ENCODE peak calls at places on chromosomes 5 and 9, in eight cellular contexts. B is NCI-H1694 treated with DMSO at 0.1 percent for 48 hours, P is NCI-H1930, E is NCI-H2171 treated with DMSO at 0.1 percent for 48 hours, L is AG04450, Q is chondrocyte, D is left colon, T is glomerular endothelial cell. O is an unnamed sample.
A peak's percentile ranks its signal among the peaks of the same experiment; 100 is the strongest.

GRCh38 chr5:155480731-155481131 is 467.2 kb downstream of the KIF4B start:
- DNase-seq in Q (no peak), E (no peak), T (no peak), P (no peak), D (no peak), B (no peak), L (no peak), O (no peak)

GRCh38 chr5:74575741-74576538 is 64.6 kb downstream of the ENC1 start:
- DNase-seq in L (no peak), E (no peak), Q (no peak), T (no peak), B (no peak), D (no peak), P (no peak), O (no peak)

GRCh38 chr9:116860509-116861120 is 173.5 kb downstream of the TRIM32 start:
- DNase-seq in Q (no peak), D (peak; percentile 33), B (peak; percentile 11), P (peak; percentile 40), T (no peak), E (peak; percentile 51), L (peak; percentile 29), O (peak; percentile 2)

GRCh38 chr5:124071039-124071438 is 559.1 kb downstream of the CSNK1G3 start:
- DNase-seq in D (no peak), L (no peak), Q (no peak), B (no peak), E (peak; percentile 8), P (no peak), T (no peak), O (no peak)

GRCh38 chr5:143168171-143168681 is 235.3 kb downstream of the NR3C1 start:
- DNase-seq in L (no peak), T (no peak), D (no peak), E (peak; percentile 81), B (peak; percentile 56), P (no peak), Q (no peak), O (no peak)

GRCh38 chr9:115590016-115590415 is 472.1 kb upstream of the TNC start:
- DNase-seq in E (no peak), T (no peak), P (no peak), Q (no peak), D (no peak), B (no peak), L (peak; percentile 88), O (no peak)

GRCh38 chr5:64944868-64945267 is 176.1 kb downstream of the CWC27 start:
- DNase-seq in D (no peak), B (no peak), E (no peak), T (no peak), L (no peak), P (no peak), Q (no peak), O (no peak)

GRCh38 chr5:35659556-35659955 is 41.9 kb downstream of the SPEF2 start:
- DNase-seq in D (no peak), T (no peak), B (no peak), L (no peak), P (no peak), E (no peak), Q (no peak), O (no peak)

GRCh38 chr9:92737611-92738299 is 26.9 kb downstream of the BICD2 start:
- DNase-seq in L (no peak), B (no peak), Q (peak; percentile 87), T (no peak), D (no peak), P (no peak), E (no peak), O (no peak)

GRCh38 chr5:147504001-147504400 is 5.9 kb downstream of the DPYSL3 start:
- DNase-seq in L (no peak), Q (no peak), E (peak; percentile 8), D (no peak), T (no peak), B (no peak), P (no peak), O (no peak)

GRCh38 chr5:149745-150450 is 41.4 kb upstream of the LRRC14B start:
- DNase-seq in L (no peak), T (peak; percentile 42), B (peak; percentile 85), P (no peak), Q (no peak), E (no peak), D (no peak), O (no peak)

GRCh38 chr5:140220032-140220697 is 45.2 kb downstream of the CYSTM1 start:
- DNase-seq in E (no peak), L (no peak), B (no peak), P (no peak), D (no peak), T (no peak), Q (no peak), O (no peak)

GRCh38 chr9:135032868-135033460 is 54.5 kb upstream of the OLFM1 start:
- DNase-seq in Q (peak; percentile 78), B (no peak), L (no peak), P (no peak), E (no peak), T (no peak), D (no peak), O (no peak)

GRCh38 chr9:89404074-89404473 is 85.8 kb downstream of the SECISBP2 start:
- DNase-seq in Q (no peak), P (no peak), T (no peak), L (no peak), E (no peak), B (no peak), D (no peak), O (no peak)

GRCh38 chr5:133025804-133026663 is at the start of gene ZCCHC10:
- DNase-seq in B (peak; percentile 83), E (peak; percentile 81), Q (peak; percentile 96), L (peak; percentile 79), D (peak; percentile 93), T (peak; percentile 47), P (peak; percentile 88), O (peak; percentile 83)

GRCh38 chr5:6750142-6750840 is 37.1 kb downstream of the TENT4A start:
- DNase-seq in D (no peak), B (no peak), L (no peak), E (no peak), P (no peak), Q (no peak), T (no peak), O (no peak)

GRCh38 chr5:103582364-103582763 is 19.8 kb upstream of the NUDT12 start:
- DNase-seq in Q (no peak), L (peak; percentile 6), B (peak; percentile 41), T (peak; percentile 18), P (peak; percentile 8), E (peak; percentile 13), D (peak; percentile 30), O (no peak)

GRCh38 chr9:136127313-136127712 is 8.6 kb upstream of the TMEM250 start:
- DNase-seq in B (no peak), T (no peak), L (no peak), P (no peak), E (no peak), Q (no peak), D (no peak), O (no peak)

GRCh38 chr5:10400834-10401233 is 40.8 kb upstream of the ROPN1L start:
- DNase-seq in B (no peak), T (no peak), Q (no peak), L (no peak), P (no peak), E (no peak), D (no peak), O (no peak)

GRCh38 chr9:92564982-92565381 is 29.2 kb upstream of the ECM2 start:
- DNase-seq in E (peak; percentile 32), B (no peak), D (no peak), P (no peak), L (no peak), Q (no peak), T (no peak), O (no peak)

GRCh38 chr9:14908221-14909206 is 1.7 kb downstream of the FREM1 start:
- DNase-seq in T (no peak), B (no peak), E (peak; percentile 55), D (no peak), L (no peak), P (peak; percentile 14), Q (no peak), O (no peak)

GRCh38 chr5:469752-470483 is 26.9 kb downstream of the EXOC3 start:
- DNase-seq in L (no peak), Q (peak; percentile 60), B (no peak), T (no peak), P (no peak), D (peak; percentile 20), E (peak; percentile 49), O (no peak)